ENCODE peak calls at places on chromosomes 1 and 21, in eight cellular contexts. E is HCT116, O is BE2C, G is psoas muscle, X is Peyer's patch, A is neural progenitor cell, C is hepatocyte, Q is astrocyte. L is an unnamed sample.

GRCh38 chr1:167465751-167466150 is 52.6 kb downstream of the CD247 start:
- DNase-seq in O (no peak), C (peak; percentile 41), E (no peak), A (no peak), X (no peak), Q (no peak), G (no peak), L (no peak)

GRCh38 chr1:9181990-9182783 is 52.4 kb upstream of the H6PD start:
- DNase-seq in E (no peak), A (peak; percentile 66), Q (no peak), O (no peak), C (peak; percentile 81), G (no peak), X (peak; percentile 71), L (peak; percentile 80)

GRCh38 chr1:2271841-2272655 is 43.9 kb downstream of the SKI start:
- DNase-seq in X (no peak), O (peak; percentile 1), G (peak; percentile 52), E (no peak), A (peak; percentile 90), Q (no peak), C (no peak), L (peak; percentile 41)

GRCh38 chr1:41918450-41919043 is at the start of gene HIVEP3:
- DNase-seq in X (no peak), Q (peak; percentile 32), A (peak; percentile 68), G (no peak), O (peak; percentile 23), C (no peak), E (no peak), L (peak; percentile 23)

GRCh38 chr1:163264256-163264655 is 57.5 kb upstream of the NUF2 start:
- DNase-seq in A (no peak), E (no peak), O (no peak), C (no peak), X (no peak), G (no peak), Q (peak; percentile 18), L (no peak)

GRCh38 chr1:29801561-29801973 is 565.2 kb downstream of the PTPRU start:
- DNase-seq in A (no peak), O (no peak), X (no peak), Q (no peak), E (no peak), G (no peak), C (no peak), L (no peak)

GRCh38 chr21:18951291-18952038 is 547.9 kb upstream of the TMPRSS15 start:
- DNase-seq in O (peak; percentile 65), Q (no peak), C (peak; percentile 60), A (peak; percentile 84), G (no peak), E (no peak), X (no peak), L (peak; percentile 23)

GRCh38 chr21:26425576-26425975 is 147.5 kb downstream of the CYYR1 start:
- DNase-seq in C (no peak), G (no peak), E (no peak), A (no peak), Q (no peak), O (no peak), X (no peak), L (no peak)

GRCh38 chr1:245156736-245157505 is 2.1 kb downstream of the KIF26B start:
- DNase-seq in Q (peak; percentile 52), O (peak; percentile 71), A (peak; percentile 54), C (peak; percentile 47), G (no peak), X (no peak), E (no peak), L (no peak)

GRCh38 chr1:208136459-208137143 is 107.6 kb downstream of the PLXNA2 start:
- DNase-seq in A (no peak), C (no peak), Q (no peak), X (no peak), E (no peak), G (no peak), O (no peak), L (no peak)

GRCh38 chr1:212007896-212008295 is 27.5 kb downstream of the INTS7 start:
- DNase-seq in O (no peak), Q (no peak), C (no peak), X (no peak), E (no peak), G (no peak), A (no peak), L (no peak)

GRCh38 chr1:154972517-154973343 is 1.8 kb upstream of the CKS1B start:
- DNase-seq in Q (peak; percentile 97), O (no peak), C (peak; percentile 92), A (peak; percentile 94), X (peak; percentile 66), G (peak; percentile 74), E (peak; percentile 80), L (peak; percentile 64)

GRCh38 chr1:93815738-93816110 is 63.3 kb downstream of the DNTTIP2 start:
- DNase-seq in O (no peak), A (no peak), G (no peak), E (no peak), C (no peak), Q (peak; percentile 60), X (no peak), L (no peak)

GRCh38 chr1:93811646-93812045 is 67.4 kb downstream of the DNTTIP2 start:
- DNase-seq in E (no peak), G (no peak), X (no peak), O (no peak), A (no peak), Q (no peak), C (no peak), L (no peak)

GRCh38 chr1:93813076-93813475 is 65.9 kb downstream of the DNTTIP2 start:
- DNase-seq in X (no peak), E (no peak), A (no peak), C (no peak), O (no peak), G (no peak), Q (no peak), L (no peak)

GRCh38 chr1:93814795-93815737 is 63.9 kb downstream of the DNTTIP2 start:
- DNase-seq in O (no peak), C (no peak), E (no peak), A (no peak), X (no peak), Q (peak; percentile 71), G (no peak), L (no peak)

GRCh38 chr1:93814059-93814794 is 64.8 kb downstream of the DNTTIP2 start:
- DNase-seq in X (no peak), Q (peak; percentile 59), E (peak; percentile 82), G (no peak), C (peak; percentile 79), A (peak; percentile 82), O (peak; percentile 58), L (peak; percentile 68)
- TF ChIP-seq CTCF in X (peak; percentile 99), Q (peak; percentile 100), E (peak; percentile 96), G (peak; percentile 98), C (peak; percentile 90), A (peak; percentile 99), O (peak; percentile 92), L (peak; percentile 99)

GRCh38 chr1:26734501-26735058 is 38.8 kb downstream of the ARID1A start:
- DNase-seq in G (no peak), Q (peak; percentile 67), C (no peak), E (no peak), A (no peak), O (no peak), X (no peak), L (no peak)
- H3K36me3 ChIP-seq in G (peaks cover 10% of the 10 kb centered on the region), Q (peaks cover 59% of the 10 kb centered on the region), C (peaks cover 11% of the 10 kb centered on the region), E (peaks cover 54% of the 10 kb centered on the region), A (peaks cover 39% of the 10 kb centered on the region), O (peaks cover 61% of the 10 kb centered on the region), X (no peaks in the 10 kb centered on the region), L (peaks cover 87% of the 10 kb centered on the region)

DNA sequence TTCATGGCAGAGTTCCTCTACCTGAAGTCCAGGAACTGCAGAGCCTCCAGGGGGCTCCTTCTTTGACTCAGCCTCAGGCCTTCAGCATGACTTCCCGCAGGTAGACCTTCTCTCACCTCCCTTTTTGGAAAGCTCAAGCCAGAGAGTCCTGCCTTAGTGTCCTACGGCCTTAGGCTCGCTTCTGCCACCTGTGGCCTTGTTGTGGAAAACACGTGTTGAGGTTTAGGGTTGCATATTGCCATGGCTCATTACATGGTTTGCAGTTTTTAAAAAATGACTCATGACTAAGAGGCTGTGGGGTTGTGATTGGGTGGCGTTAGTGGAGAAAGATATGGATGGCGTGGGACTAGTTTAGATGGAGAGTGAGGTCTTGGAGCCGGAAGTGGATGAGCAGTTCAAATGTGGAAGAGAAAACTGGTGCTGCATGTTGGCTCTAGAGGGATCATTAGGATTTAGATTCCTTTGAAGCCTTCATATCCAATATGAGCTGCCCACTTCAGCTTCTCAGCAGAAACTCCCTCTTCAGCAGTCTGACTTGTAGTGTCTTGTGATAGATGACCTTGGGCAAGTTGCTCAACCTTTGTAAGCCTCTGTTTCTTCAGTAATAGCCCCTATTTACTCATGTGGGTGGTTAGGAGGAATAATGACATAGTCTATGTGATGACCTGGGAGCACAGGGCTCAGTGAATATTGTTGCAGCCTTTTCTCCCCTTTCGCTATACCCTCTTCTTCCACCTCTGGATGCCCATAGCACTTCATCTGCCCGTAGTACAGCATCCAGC is 6.5 kb upstream of the FGGY start:
- DNase-seq in O (peak; percentile 25), C (peak; percentile 69), Q (peak; percentile 38), G (peak; percentile 78), E (peak; percentile 88), X (no peak), A (peak; percentile 66), L (peak; percentile 61)
- TF ChIP-seq CTCF in O (peak; percentile 53), C (peak; percentile 45), Q (peak; percentile 33), G (peak; percentile 42), E (peak; percentile 58), X (peak; percentile 50), A (peak; percentile 60), L (peak; percentile 66)

GRCh38 chr1:227760377-227760776 is 25.1 kb downstream of the SNAP47 start:
- DNase-seq in G (peak; percentile 26), C (no peak), X (peak; percentile 20), E (no peak), A (no peak), Q (no peak), O (no peak), L (no peak)

GRCh38 chr1:227759345-227760300 is 24.4 kb downstream of the SNAP47 start:
- DNase-seq in O (no peak), Q (peak; percentile 98), A (no peak), E (no peak), G (peak; percentile 89), C (peak; percentile 82), X (peak; percentile 49), L (no peak)

GRCh38 chr1:227763246-227764018 is 28.2 kb downstream of the SNAP47 start:
- DNase-seq in Q (no peak), G (peak; percentile 28), E (no peak), C (no peak), X (peak; percentile 44), O (no peak), A (no peak), L (no peak)

GRCh38 chr1:227762231-227762911 is 27.1 kb downstream of the SNAP47 start:
- DNase-seq in G (peak; percentile 92), A (peak; percentile 93), O (peak; percentile 94), Q (peak; percentile 71), E (peak; percentile 57), C (peak; percentile 93), X (peak; percentile 89), L (peak; percentile 72)

DNA sequence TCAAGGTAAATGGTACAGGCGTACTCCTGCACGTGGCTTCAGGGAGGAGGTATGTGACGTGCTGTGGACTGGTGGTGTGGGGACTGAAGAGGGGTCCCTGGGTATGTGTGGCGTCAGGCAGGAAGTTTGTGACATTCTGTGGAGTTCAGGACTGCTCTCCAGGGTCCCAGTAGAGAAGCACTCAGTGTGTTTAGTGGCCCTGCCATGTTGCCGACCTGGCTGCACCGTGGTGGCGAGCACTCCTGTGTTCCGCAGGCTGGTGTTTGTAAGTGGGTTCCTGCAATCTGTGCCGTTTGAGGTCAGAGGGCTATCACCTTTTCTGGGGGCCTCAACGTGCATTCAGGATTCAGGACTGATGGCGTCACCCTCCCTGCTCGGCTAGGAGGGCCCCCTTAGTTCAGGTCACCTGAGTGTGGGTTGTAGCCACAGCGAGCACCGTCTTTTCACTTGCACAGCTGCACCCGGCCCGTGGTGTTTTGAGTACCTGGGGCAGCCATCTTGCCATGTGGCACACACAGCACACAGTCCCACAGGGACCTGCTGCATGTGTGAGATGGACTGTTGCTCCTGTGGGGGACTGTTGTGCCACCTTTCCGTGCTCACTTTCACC is 26.5 kb downstream of the SNAP47 start:
- DNase-seq in G (peak; percentile 32), E (no peak), Q (no peak), C (no peak), A (no peak), X (peak; percentile 44), O (no peak), L (no peak)
- H3K36me3 ChIP-seq in G (no peaks in the 10 kb centered on the region), E (peaks cover 16% of the 10 kb centered on the region), Q (peaks cover 7% of the 10 kb centered on the region), C (no peaks in the 10 kb centered on the region), A (no peaks in the 10 kb centered on the region), X (no peaks in the 10 kb centered on the region), O (peaks cover 28% of the 10 kb centered on the region), L (no peaks in the 10 kb centered on the region)